ENCODE peak calls at places on chromosomes 16 and 17, in nine cellular contexts. One of them, this sample, is unnamed.

GRCh38 chr17:67554634-67555033 is 163.1 kb upstream of the NOL11 start:
- DNase-seq in activated T-helper 1 cell treated with Interleukin-2 at 50 U/mL for 16 hours: no peak
- DNase-seq in H9: no peak
- DNase-seq in NCI-H1105 treated with DMSO at 0.1 percent for 48 hours: no peak
- DNase-seq in glutamatergic neuron: no peak
- DNase-seq in SJCRH30: no peak
- DNase-seq in ascending aorta: no peak
- DNase-seq in hippocampal formation: no peak
- DNase-seq in activated effector memory CD4-positive, alpha-beta T cell treated with anti-CD3 and anti-CD28 coated beads, Interleukin-2, amount 50 U/mL, for 16 hours: no peak
- DNase-seq in this sample: no peak

GRCh38 chr17:50471009-50471905 is 2.6 kb upstream of the CHAD start:
- DNase-seq in NCI-H1105 treated with DMSO at 0.1 percent for 48 hours: no peak
- DNase-seq in hippocampal formation: no peak
- DNase-seq in activated T-helper 1 cell treated with Interleukin-2 at 50 U/mL for 16 hours: no peak
- DNase-seq in H9: no peak
- DNase-seq in activated effector memory CD4-positive, alpha-beta T cell treated with anti-CD3 and anti-CD28 coated beads, Interleukin-2, amount 50 U/mL, for 16 hours: no peak
- DNase-seq in glutamatergic neuron: no peak
- DNase-seq in SJCRH30: no peak
- DNase-seq in ascending aorta: no peak
- DNase-seq in this sample: no peak

GRCh38 chr17:36507266-36507665 is 20.8 kb downstream of the ZNHIT3 start:
- DNase-seq in glutamatergic neuron: no peak
- DNase-seq in activated effector memory CD4-positive, alpha-beta T cell treated with anti-CD3 and anti-CD28 coated beads, Interleukin-2, amount 50 U/mL, for 16 hours: peak
- DNase-seq in H9: no peak
- DNase-seq in SJCRH30: no peak
- DNase-seq in NCI-H1105 treated with DMSO at 0.1 percent for 48 hours: no peak
- DNase-seq in ascending aorta: no peak
- DNase-seq in activated T-helper 1 cell treated with Interleukin-2 at 50 U/mL for 16 hours: no peak
- DNase-seq in hippocampal formation: no peak
- DNase-seq in this sample: no peak

GRCh38 chr16:25625620-25626019 is 66.1 kb upstream of the HS3ST4 start:
- DNase-seq in hippocampal formation: no peak
- DNase-seq in activated effector memory CD4-positive, alpha-beta T cell treated with anti-CD3 and anti-CD28 coated beads, Interleukin-2, amount 50 U/mL, for 16 hours: no peak
- DNase-seq in NCI-H1105 treated with DMSO at 0.1 percent for 48 hours: no peak
- DNase-seq in H9: no peak
- DNase-seq in glutamatergic neuron: no peak
- DNase-seq in SJCRH30: peak
- DNase-seq in ascending aorta: no peak
- DNase-seq in activated T-helper 1 cell treated with Interleukin-2 at 50 U/mL for 16 hours: no peak
- DNase-seq in this sample: no peak

GRCh38 chr16:14613991-14614390 is 16.1 kb downstream of the PARN start:
- DNase-seq in NCI-H1105 treated with DMSO at 0.1 percent for 48 hours: no peak
- DNase-seq in glutamatergic neuron: no peak
- DNase-seq in hippocampal formation: no peak
- DNase-seq in activated T-helper 1 cell treated with Interleukin-2 at 50 U/mL for 16 hours: no peak
- DNase-seq in H9: no peak
- DNase-seq in activated effector memory CD4-positive, alpha-beta T cell treated with anti-CD3 and anti-CD28 coated beads, Interleukin-2, amount 50 U/mL, for 16 hours: no peak
- DNase-seq in ascending aorta: no peak
- DNase-seq in SJCRH30: no peak
- DNase-seq in this sample: no peak

GRCh38 chr17:52106638-52107261 is 51.8 kb downstream of the CA10 start:
- DNase-seq in SJCRH30: peak
- DNase-seq in activated T-helper 1 cell treated with Interleukin-2 at 50 U/mL for 16 hours: no peak
- DNase-seq in glutamatergic neuron: peak
- DNase-seq in hippocampal formation: peak
- DNase-seq in H9: no peak
- DNase-seq in ascending aorta: no peak
- DNase-seq in NCI-H1105 treated with DMSO at 0.1 percent for 48 hours: peak
- DNase-seq in activated effector memory CD4-positive, alpha-beta T cell treated with anti-CD3 and anti-CD28 coated beads, Interleukin-2, amount 50 U/mL, for 16 hours: peak
- DNase-seq in this sample: peak

GRCh38 chr17:76461765-76462555 is 5.4 kb upstream of the AANAT start:
- DNase-seq in ascending aorta: no peak
- DNase-seq in NCI-H1105 treated with DMSO at 0.1 percent for 48 hours: no peak
- DNase-seq in SJCRH30: no peak
- DNase-seq in H9: no peak
- DNase-seq in activated effector memory CD4-positive, alpha-beta T cell treated with anti-CD3 and anti-CD28 coated beads, Interleukin-2, amount 50 U/mL, for 16 hours: no peak
- DNase-seq in activated T-helper 1 cell treated with Interleukin-2 at 50 U/mL for 16 hours: no peak
- DNase-seq in glutamatergic neuron: no peak
- DNase-seq in hippocampal formation: no peak
- DNase-seq in this sample: no peak

GRCh38 chr17:8798176-8799000 is 777 bp downstream of the MFSD6L start:
- DNase-seq in NCI-H1105 treated with DMSO at 0.1 percent for 48 hours: no peak
- DNase-seq in glutamatergic neuron: no peak
- DNase-seq in activated T-helper 1 cell treated with Interleukin-2 at 50 U/mL for 16 hours: no peak
- DNase-seq in H9: peak
- DNase-seq in activated effector memory CD4-positive, alpha-beta T cell treated with anti-CD3 and anti-CD28 coated beads, Interleukin-2, amount 50 U/mL, for 16 hours: no peak
- DNase-seq in ascending aorta: no peak
- DNase-seq in hippocampal formation: no peak
- DNase-seq in SJCRH30: no peak
- DNase-seq in this sample: no peak

GRCh38 chr17:18037482-18037881 is 1.5 kb downstream of the ATPAF2 start:
- DNase-seq in ascending aorta: no peak
- DNase-seq in hippocampal formation: no peak
- DNase-seq in NCI-H1105 treated with DMSO at 0.1 percent for 48 hours: no peak
- DNase-seq in activated effector memory CD4-positive, alpha-beta T cell treated with anti-CD3 and anti-CD28 coated beads, Interleukin-2, amount 50 U/mL, for 16 hours: no peak
- DNase-seq in glutamatergic neuron: no peak
- DNase-seq in H9: no peak
- DNase-seq in SJCRH30: no peak
- DNase-seq in activated T-helper 1 cell treated with Interleukin-2 at 50 U/mL for 16 hours: no peak
- DNase-seq in this sample: no peak

GRCh38 chr16:53417976-53418375 is 16.3 kb upstream of the RBL2 start:
- DNase-seq in hippocampal formation: no peak
- DNase-seq in ascending aorta: no peak
- DNase-seq in activated T-helper 1 cell treated with Interleukin-2 at 50 U/mL for 16 hours: no peak
- DNase-seq in H9: no peak
- DNase-seq in SJCRH30: no peak
- DNase-seq in activated effector memory CD4-positive, alpha-beta T cell treated with anti-CD3 and anti-CD28 coated beads, Interleukin-2, amount 50 U/mL, for 16 hours: no peak
- DNase-seq in NCI-H1105 treated with DMSO at 0.1 percent for 48 hours: no peak
- DNase-seq in glutamatergic neuron: no peak
- DNase-seq in this sample: no peak

GRCh38 chr16:57614546-57615343 is 13.7 kb upstream of the ADGRG1 start:
- DNase-seq in NCI-H1105 treated with DMSO at 0.1 percent for 48 hours: no peak
- DNase-seq in H9: peak
- DNase-seq in ascending aorta: no peak
- DNase-seq in SJCRH30: no peak
- DNase-seq in activated T-helper 1 cell treated with Interleukin-2 at 50 U/mL for 16 hours: no peak
- DNase-seq in glutamatergic neuron: no peak
- DNase-seq in activated effector memory CD4-positive, alpha-beta T cell treated with anti-CD3 and anti-CD28 coated beads, Interleukin-2, amount 50 U/mL, for 16 hours: peak
- DNase-seq in hippocampal formation: no peak
- DNase-seq in this sample: no peak

GRCh38 chr16:48542020-48542473 is 67.9 kb downstream of the N4BP1 start:
- DNase-seq in activated T-helper 1 cell treated with Interleukin-2 at 50 U/mL for 16 hours: no peak
- DNase-seq in hippocampal formation: peak
- DNase-seq in H9: no peak
- DNase-seq in ascending aorta: no peak
- DNase-seq in activated effector memory CD4-positive, alpha-beta T cell treated with anti-CD3 and anti-CD28 coated beads, Interleukin-2, amount 50 U/mL, for 16 hours: no peak
- DNase-seq in glutamatergic neuron: no peak
- DNase-seq in SJCRH30: peak
- DNase-seq in NCI-H1105 treated with DMSO at 0.1 percent for 48 hours: peak
- DNase-seq in this sample: no peak

This sample was measured in nephron progenitor cell.